ENCODE peak calls at places on chromosomes 2 and 18, in seven cellular contexts. A is kidney epithelial cell, P is hepatocyte, F is fibroblast of lung, T is tibial nerve, O is WERI-Rb-1, H is heart left ventricle. E is an unnamed sample.
A peak's percentile ranks its signal among the peaks of the same experiment; 100 is the strongest.

GRCh38 chr2:195573314-195573713 is 83.7 kb upstream of the SLC39A10 start:
- DNase-seq in F (no peak), P (no peak), A (no peak), O (no peak), H (no peak), T (no peak), E (no peak)

GRCh38 chr2:238724728-238725127 is 123.2 kb upstream of the TWIST2 start:
- DNase-seq in T (no peak), F (no peak), H (no peak), P (no peak), O (no peak), A (no peak), E (no peak)

GRCh38 chr2:177651833-177652232 is 259.3 kb downstream of the AGPS start:
- DNase-seq in H (no peak), T (no peak), F (no peak), O (no peak), P (no peak), A (no peak), E (no peak)

GRCh38 chr2:108383146-108383830 is 5.5 kb downstream of the SULT1C4 start:
- DNase-seq in P (no peak), H (no peak), A (no peak), F (peak; percentile 27), T (no peak), O (no peak), E (no peak)

GRCh38 chr18:38801640-38802039 is 1236.0 kb upstream of the CELF4 start:
- DNase-seq in H (no peak), P (no peak), A (no peak), F (no peak), O (peak; percentile 75), T (no peak), E (no peak)

GRCh38 chr2:18455256-18455862 is 105.1 kb downstream of the RDH14 start:
- DNase-seq in P (peak; percentile 20), O (peak; percentile 39), F (peak; percentile 84), T (no peak), H (no peak), A (no peak), E (peak; percentile 70)

GRCh38 chr18:40810371-40810770 is 1144.7 kb upstream of the PIK3C3 start:
- DNase-seq in O (no peak), A (peak; percentile 19), F (peak; percentile 19), T (no peak), H (no peak), P (peak; percentile 23), E (peak; percentile 47)

GRCh38 chr2:68995911-68996310 is 17.1 kb upstream of the ANTXR1 start:
- DNase-seq in O (no peak), T (no peak), P (no peak), A (no peak), H (no peak), F (no peak), E (no peak)

GRCh38 chr2:173354601-173355131 is at the start of gene CDCA7:
- DNase-seq in F (peak; percentile 60), A (no peak), P (peak; percentile 83), T (no peak), O (peak; percentile 85), H (peak; percentile 56), E (peak; percentile 42)

GRCh38 chr18:658947-659533 is 1.6 kb downstream of the TYMS start:
- DNase-seq in O (no peak), A (no peak), P (no peak), T (no peak), H (no peak), F (no peak), E (no peak)
- H3K4me3 ChIP-seq in O (peak overlapping the region; percentile 87), A (peak overlapping the region; percentile 62), P (no peak overlapping the region), T (no peak overlapping the region), H (peak overlapping the region; percentile 67), F (peak overlapping the region; percentile 73), E (peak overlapping the region; percentile 83)

DNA sequence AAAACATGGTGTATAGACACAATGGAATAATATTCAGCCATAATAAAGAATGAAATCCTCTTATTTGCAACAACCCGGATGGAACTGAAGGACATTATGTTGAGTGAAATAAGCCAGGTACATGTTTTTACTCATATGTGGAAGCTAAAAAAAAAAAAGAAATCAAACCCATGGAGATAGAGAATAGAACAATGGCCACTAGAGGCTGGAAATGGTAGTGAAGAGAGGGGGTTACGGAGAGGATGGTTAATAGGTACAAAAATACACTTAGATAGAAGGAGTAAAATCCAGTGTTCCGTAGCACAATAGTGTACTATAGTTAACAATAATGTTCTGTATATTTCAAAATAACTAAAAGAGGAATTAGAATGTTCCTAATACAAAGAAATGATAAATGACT is 12.8 kb upstream of the KIAA2012 start:
- DNase-seq in O (no peak), A (no peak), H (no peak), F (no peak), T (no peak), P (no peak), E (no peak)
- TF ChIP-seq CTCF in O (no peak), A (peak; percentile 24), H (no peak), F (no peak), T (no peak), P (peak; percentile 15), E (peak; percentile 19)

DNA sequence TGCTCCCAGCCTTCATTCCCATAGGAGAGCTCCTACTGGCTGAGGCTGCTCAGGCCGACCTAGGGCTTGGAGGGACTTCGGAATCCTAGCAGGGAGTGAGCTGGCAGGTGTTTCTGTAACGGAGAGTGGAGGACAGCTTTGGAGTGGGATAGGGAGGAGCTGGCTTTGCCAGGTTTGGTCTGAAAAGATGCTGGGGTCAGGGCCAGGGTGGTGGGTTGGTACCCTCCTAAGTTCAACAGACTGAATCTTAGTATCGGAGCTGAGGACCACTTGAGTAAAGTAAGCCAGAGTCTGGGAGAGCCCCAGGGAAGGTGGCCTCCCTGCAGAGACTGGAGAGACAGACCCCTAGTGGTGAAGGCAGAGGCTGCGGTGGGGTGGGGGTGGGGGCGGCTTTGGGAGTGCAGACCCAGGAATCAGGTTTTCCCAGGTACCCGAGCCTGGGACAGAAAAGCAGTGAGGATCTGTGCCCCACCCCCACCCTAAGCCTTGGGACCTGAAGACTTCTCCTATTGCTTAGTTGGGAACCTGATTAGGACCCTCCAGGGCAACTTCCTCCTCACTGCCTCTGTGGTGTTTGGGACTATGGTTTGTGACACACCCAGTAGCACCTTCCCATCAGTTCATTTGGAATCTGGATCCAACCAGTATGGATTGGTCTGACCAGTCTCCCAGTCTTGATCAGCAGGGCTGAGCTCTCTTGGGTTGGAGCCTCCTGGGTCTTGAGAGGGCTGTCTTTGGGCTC is 3.0 kb downstream of the CNNM4 start:
- DNase-seq in O (peak; percentile 52), P (peak; percentile 66), A (no peak), F (no peak), H (no peak), T (no peak), E (no peak)
- H3K4me3 ChIP-seq in O (peak overlapping the region; percentile 37), P (peak overlapping the region; percentile 58), A (peak overlapping the region; percentile 28), F (peak overlapping the region; percentile 55), H (peak overlapping the region; percentile 72), T (peak overlapping the region; percentile 69), E (peak overlapping the region; percentile 4)

DNA sequence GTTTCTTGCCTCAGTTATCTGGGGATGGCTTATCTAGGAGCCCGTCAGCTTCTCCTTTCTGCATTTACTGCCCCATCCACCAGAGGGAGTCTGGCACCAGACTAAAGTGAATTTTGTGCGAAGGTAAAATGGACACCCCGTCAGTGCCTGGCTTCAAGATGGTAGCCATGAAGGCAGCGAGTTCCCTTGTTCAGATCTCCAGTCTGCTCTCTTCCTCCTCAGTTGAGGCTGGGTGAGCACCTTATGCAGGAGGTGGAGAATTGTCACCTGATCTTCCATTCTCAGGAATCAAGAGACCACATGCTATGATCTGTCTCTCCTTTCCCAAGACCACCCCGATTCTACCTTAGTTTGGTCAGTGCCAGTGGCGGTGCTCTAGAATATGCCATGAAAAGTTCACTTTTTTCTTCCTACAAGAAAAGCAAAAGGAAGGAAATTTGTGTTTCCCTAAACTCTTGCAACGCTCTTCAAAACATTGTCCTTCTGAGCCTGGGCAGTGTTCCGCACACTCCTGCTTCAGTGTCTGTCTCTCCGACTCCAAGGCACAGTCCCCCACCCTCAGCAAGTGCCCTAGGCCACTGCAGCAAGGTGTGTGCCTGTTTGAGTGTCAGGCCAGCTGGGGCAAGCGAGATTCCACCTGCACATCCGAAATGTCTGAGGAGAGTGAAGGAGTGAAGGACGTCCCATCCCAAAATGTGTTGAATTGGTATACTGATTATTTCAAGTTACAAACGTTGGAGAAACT is 168.6 kb downstream of the SS18 start:
- DNase-seq in T (no peak), F (peak; percentile 0), H (no peak), P (peak; percentile 10), A (no peak), O (peak; percentile 64), E (peak; percentile 20)
- TF ChIP-seq CTCF in T (peak; percentile 45), F (peak; percentile 56), H (peak; percentile 35), P (peak; percentile 39), A (peak; percentile 47), O (peak; percentile 68), E (peak; percentile 49)

DNA sequence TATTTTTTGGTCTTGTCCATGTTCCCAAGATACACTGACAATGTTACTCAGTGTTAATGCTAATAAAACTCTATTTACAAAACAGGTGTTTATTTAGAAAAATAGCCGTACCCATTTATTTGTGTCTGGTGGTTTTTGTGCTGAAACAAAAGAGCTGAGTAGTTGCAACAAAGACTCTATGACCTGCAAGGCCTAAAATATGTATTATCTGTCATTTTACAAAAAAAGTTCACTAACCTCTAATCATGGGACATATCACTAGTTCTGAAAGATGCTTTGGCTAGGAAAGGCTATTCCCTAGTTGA is 59.2 kb upstream of the SLC25A52 start:
- DNase-seq in F (no peak), O (no peak), P (no peak), T (no peak), A (no peak), H (no peak), E (no peak)
- H3K4me3 ChIP-seq in F (no peak overlapping the region), O (no peak overlapping the region), P (no peak overlapping the region), T (no peak overlapping the region), A (no peak overlapping the region), H (no peak overlapping the region), E (no peak overlapping the region)

E was measured in cardiac fibroblast.